ENCODE peak calls at places on chromosome 13, in five cellular contexts. S is psoas muscle, Q is heart left ventricle, G is RWPE1, M is neural crest cell. X is an unnamed sample.

GRCh38 chr13:111177081-111177711 is 62.1 kb downstream of the ARHGEF7 start:
- DNase-seq in S (peak; percentile 51), Q (peak; percentile 87), G (no peak), M (no peak), X (no peak)

GRCh38 chr13:71814806-71815205 is 52.2 kb downstream of the DACH1 start:
- DNase-seq in M (no peak), Q (no peak), S (no peak), G (no peak), X (no peak)

GRCh38 chr13:40974460-40975407 is 44.4 kb downstream of the ELF1 start:
- DNase-seq in S (no peak), Q (no peak), M (no peak), G (no peak), X (no peak)

GRCh38 chr13:51229141-51229540 is 6.9 kb downstream of the FAM124A start:
- DNase-seq in Q (no peak), G (no peak), M (no peak), S (no peak), X (no peak)

GRCh38 chr13:103395140-103395539 is 328.9 kb upstream of the SLC10A2 start:
- DNase-seq in G (no peak), S (no peak), M (no peak), Q (no peak), X (no peak)

GRCh38 chr13:77372275-77372674 is 45.4 kb upstream of the MYCBP2 start:
- DNase-seq in Q (no peak), M (no peak), S (no peak), G (no peak), X (no peak)

GRCh38 chr13:30526612-30527217 is 61.0 kb upstream of the HMGB1 start:
- DNase-seq in G (no peak), M (peak; percentile 8), S (peak; percentile 22), Q (peak; percentile 39), X (no peak)

GRCh38 chr13:36965767-36966166 is 33.4 kb downstream of the ALG5 start:
- DNase-seq in G (peak; percentile 79), M (no peak), Q (no peak), S (no peak), X (no peak)

GRCh38 chr13:21060063-21060826 is 1.1 kb downstream of the LATS2 start:
- DNase-seq in Q (peak; percentile 70), S (peak; percentile 68), G (peak; percentile 30), M (peak; percentile 32), X (no peak)

DNA sequence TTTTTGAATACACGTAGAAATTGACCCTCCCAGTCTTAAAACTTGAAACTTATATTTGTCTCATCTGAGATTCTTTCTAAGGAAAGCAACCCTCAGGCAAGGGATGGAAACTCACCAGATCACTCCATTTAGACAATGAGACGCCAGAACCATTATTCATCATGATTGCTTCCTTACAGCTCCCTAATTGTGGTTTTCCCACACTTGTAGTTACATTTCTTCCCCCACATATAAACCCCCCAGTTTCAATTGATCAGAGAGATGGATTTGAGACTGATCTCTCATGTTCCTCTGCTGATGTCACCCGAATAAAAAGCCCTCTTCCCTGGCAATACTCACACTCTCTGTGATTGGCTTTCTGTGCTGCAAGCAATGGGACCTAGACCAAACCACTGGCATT is 197.9 kb upstream of the STARD13 start:
- DNase-seq in M (no peak), S (no peak), G (peak; percentile 52), Q (no peak), X (no peak)
- TF ChIP-seq CTCF in M (no peak), S (no peak), G (no peak), Q (no peak), X (no peak)

GRCh38 chr13:113243847-113244246 is 34.4 kb downstream of the CUL4A start:
- DNase-seq in S (no peak), Q (no peak), M (no peak), G (no peak), X (no peak)

DNA sequence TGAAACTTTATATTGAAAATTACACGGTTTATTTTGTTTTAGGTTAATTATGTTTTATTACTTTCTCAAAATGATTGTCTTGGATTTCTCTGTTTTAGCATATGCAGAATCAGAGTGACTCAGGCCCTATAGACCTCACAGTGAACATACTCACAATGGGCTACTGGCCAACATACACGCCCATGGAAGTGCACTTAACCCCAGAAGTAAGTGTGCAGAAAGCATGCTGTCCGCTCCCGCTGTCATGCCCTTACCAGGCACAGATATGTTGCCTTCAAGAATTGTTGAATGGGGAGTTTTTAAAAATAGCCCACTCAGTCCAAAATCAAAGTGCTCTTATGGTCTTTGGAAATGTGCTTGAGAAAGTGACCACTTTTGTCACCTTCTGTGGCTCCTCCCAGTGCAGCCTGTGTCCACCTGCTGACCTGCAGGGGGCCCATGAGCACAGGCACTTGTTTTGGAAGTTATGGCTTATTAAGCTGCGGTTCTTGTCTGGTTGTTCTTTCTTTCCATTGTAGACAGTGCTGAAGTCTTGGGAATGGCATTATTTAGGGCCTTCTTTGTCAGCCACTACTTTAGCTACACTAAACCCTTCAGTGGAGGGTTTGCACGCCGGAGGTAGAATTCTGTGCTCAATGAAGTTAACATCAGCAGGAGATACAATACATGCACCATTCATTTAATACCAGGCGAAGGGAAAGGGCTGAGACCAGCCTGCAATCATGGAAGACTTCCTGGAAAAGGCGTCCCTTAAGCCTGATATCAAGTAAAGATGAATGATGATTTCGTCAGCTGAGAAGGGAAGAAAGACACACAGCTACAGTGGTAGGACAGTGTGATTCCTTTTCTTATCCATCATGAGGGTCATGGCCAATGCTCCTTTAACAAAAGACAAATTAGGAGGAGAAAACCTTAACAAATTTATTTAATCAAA is 36.7 kb downstream of the CUL4A start:
- DNase-seq in Q (no peak), M (no peak), S (no peak), G (no peak), X (no peak)
- TF ChIP-seq CTCF in Q (peak; percentile 22), M (peak; percentile 52), S (peak; percentile 10), G (no peak), X (no peak)

GRCh38 chr13:106550570-106551135 is 15.2 kb upstream of the EFNB2 start:
- DNase-seq in Q (no peak), M (no peak), S (no peak), G (no peak), X (no peak)
- TF ChIP-seq CTCF in Q (no peak), M (no peak), S (no peak), G (no peak), X (no peak)

GRCh38 chr13:63050287-63050686 is 1634.6 kb upstream of the PCDH20 start:
- DNase-seq in M (no peak), G (no peak), S (no peak), Q (no peak), X (no peak)

GRCh38 chr13:63044617-63045016 is 1629.0 kb upstream of the PCDH20 start:
- DNase-seq in G (no peak), Q (no peak), M (no peak), S (no peak), X (no peak)

DNA sequence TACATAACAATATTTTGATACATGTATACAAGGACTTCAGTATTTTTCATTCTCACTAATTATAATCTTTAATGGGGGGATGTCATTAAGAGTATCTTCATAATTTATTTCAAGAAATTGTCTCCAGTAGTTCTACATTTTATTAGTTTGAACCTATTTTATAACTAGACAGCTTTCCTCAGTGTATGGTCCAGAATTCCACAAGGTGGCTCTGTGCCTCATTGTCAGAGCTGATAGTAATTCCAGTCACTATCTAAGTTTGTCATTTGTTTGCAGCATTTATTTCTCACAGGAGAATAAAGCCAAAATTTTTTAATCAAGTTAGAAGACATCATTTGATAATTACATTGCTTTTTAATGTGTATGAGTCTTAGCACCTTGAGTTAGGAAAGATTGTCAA is 1633.0 kb upstream of the PCDH20 start:
- DNase-seq in G (no peak), S (no peak), M (no peak), Q (no peak), X (no peak)
- TF ChIP-seq CTCF in G (no peak), S (no peak), M (peak; percentile 42), Q (no peak), X (peak; percentile 32)

GRCh38 chr13:69589531-69589930 is 518.1 kb upstream of the ATXN8OS start:
- DNase-seq in M (no peak), S (no peak), Q (no peak), G (no peak), X (no peak)

GRCh38 chr13:69591437-69591836 is 516.2 kb upstream of the ATXN8OS start:
- DNase-seq in G (no peak), S (no peak), M (no peak), Q (no peak), X (no peak)

GRCh38 chr13:69580255-69580654 is 527.4 kb upstream of the ATXN8OS start:
- DNase-seq in M (no peak), S (no peak), G (no peak), Q (no peak), X (no peak)

DNA sequence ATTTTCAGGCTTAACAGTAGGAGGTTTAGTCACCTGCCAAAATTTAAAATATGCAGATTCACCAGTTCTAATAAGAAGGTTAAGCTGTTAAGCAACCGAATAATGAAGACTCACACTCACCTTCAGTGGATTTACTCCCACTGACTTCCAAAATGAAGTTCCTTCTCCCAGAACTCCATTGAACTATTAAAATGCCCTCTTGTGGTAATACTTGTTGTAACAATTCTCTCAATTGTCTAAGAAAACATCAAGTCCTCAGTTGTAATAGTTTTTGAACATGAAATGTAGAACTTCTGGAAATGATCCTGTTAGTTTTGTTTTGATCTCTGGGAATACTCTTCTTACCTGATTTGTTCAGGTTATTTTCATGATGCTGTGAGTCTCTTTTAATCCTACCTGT is 522.0 kb upstream of the ATXN8OS start:
- DNase-seq in Q (no peak), M (no peak), S (no peak), G (no peak), X (no peak)
- TF ChIP-seq CTCF in Q (no peak), M (peak; percentile 42), S (no peak), G (peak; percentile 17), X (peak; percentile 7)

GRCh38 chr13:74571811-74572210 is 437.6 kb upstream of the KLF12 start:
- DNase-seq in Q (no peak), G (no peak), M (no peak), S (no peak), X (no peak)

GRCh38 chr13:74574964-74575728 is 440.9 kb upstream of the KLF12 start:
- DNase-seq in M (no peak), Q (no peak), G (no peak), S (no peak), X (no peak)

GRCh38 chr13:74570834-74571233 is 436.6 kb upstream of the KLF12 start:
- DNase-seq in M (no peak), G (no peak), Q (no peak), S (no peak), X (no peak)

GRCh38 chr13:74575729-74576125 is 441.5 kb upstream of the KLF12 start:
- DNase-seq in M (peak; percentile 63), S (peak; percentile 68), G (peak; percentile 17), Q (peak; percentile 92), X (no peak)

DNA sequence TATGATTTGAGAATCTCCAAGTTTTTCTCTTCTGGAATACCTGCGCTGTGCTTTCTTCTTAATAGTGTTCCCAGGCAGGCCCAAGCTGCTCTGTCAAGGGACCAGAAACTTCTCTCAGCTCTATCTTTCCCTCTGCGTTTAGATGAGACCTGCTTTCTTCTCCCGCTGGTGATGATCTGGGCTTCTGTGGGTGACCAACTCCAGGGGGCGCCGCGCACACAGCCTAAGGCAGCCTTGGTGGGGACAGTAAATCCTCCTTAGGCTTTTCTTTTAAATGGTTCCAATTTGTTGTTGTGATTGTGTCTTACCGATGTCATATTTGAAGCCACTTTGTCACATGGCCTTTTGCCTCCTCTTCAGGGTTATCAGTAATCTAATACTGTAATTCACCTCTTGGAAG is 439.4 kb upstream of the KLF12 start:
- DNase-seq in Q (no peak), G (no peak), S (no peak), M (no peak), X (no peak)
- TF ChIP-seq CTCF in Q (no peak), G (no peak), S (no peak), M (no peak), X (peak; percentile 10)

GRCh38 chr13:86464193-86464592 is 665.0 kb upstream of the SLITRK6 start:
- DNase-seq in M (no peak), G (peak; percentile 2), Q (no peak), S (no peak), X (no peak)
- TF ChIP-seq CTCF in M (peak; percentile 56), G (no peak), Q (no peak), S (no peak), X (peak; percentile 36)

X was measured in D721Med.